ENCODE peak calls at places on chromosome 10, in five cellular contexts. R is fibroblast of mammary gland, S is HFF-Myc, C is fibroblast of lung, I is stomach. G is an unnamed sample.

GRCh38 chr10:132248455-132249231 is 59.1 kb downstream of the STK32C start:
- DNase-seq in R (peak), C (no peak), S (no peak), I (peak), G (no peak)

GRCh38 chr10:78515037-78515872 is 481.6 kb downstream of the RPS24 start:
- DNase-seq in R (no peak), S (no peak), C (peak), I (no peak), G (no peak)

GRCh38 chr10:124648738-124649137 is 95.4 kb downstream of the FAM53B start:
- DNase-seq in R (peak), S (peak), I (peak), C (peak), G (peak)

GRCh38 chr10:93074137-93074596 is 474 bp downstream of the CYP26A1 start:
- DNase-seq in I (no peak), S (no peak), C (no peak), R (no peak), G (no peak)

GRCh38 chr10:122487231-122487765 is 25.9 kb downstream of the HTRA1 start:
- DNase-seq in I (no peak), C (peak), R (no peak), S (no peak), G (no peak)

GRCh38 chr10:97713828-97714400 is 384 bp downstream of the MARVELD1 start:
- DNase-seq in R (peak), S (no peak), C (peak), I (peak), G (no peak)

GRCh38 chr10:119449760-119450461 is 92.6 kb downstream of the RGS10 start:
- DNase-seq in R (peak), S (peak), C (peak), I (no peak), G (peak)

GRCh38 chr10:65320256-65321026 is 1605.4 kb upstream of the LRRTM3 start:
- DNase-seq in S (no peak), I (no peak), C (no peak), R (no peak), G (no peak)

GRCh38 chr10:60662917-60663614 is 115.2 kb upstream of the CDK1 start:
- DNase-seq in I (no peak), C (peak), R (no peak), S (no peak), G (no peak)

GRCh38 chr10:119597405-119598186 is 832 bp upstream of the TIAL1 start:
- DNase-seq in C (no peak), I (no peak), R (no peak), S (no peak), G (no peak)

GRCh38 chr10:122374859-122375721 is 582 bp downstream of the PLEKHA1 start:
- DNase-seq in R (peak), C (peak), S (no peak), I (peak), G (no peak)

GRCh38 chr10:3763035-3763456 is 22.0 kb downstream of the KLF6 start:
- DNase-seq in C (peak), S (no peak), R (peak), I (no peak), G (no peak)

GRCh38 chr10:96044686-96045085 is 1.3 kb downstream of the CCNJ start:
- DNase-seq in I (no peak), C (peak), R (peak), S (no peak), G (peak)

GRCh38 chr10:71927159-71927558 is 37.0 kb upstream of the CHST3 start:
- DNase-seq in C (no peak), I (no peak), R (no peak), S (no peak), G (no peak)

GRCh38 chr10:126570631-126571170 is 99.8 kb downstream of the C10orf90 start:
- DNase-seq in R (peak), C (no peak), S (no peak), I (no peak), G (no peak)

GRCh38 chr10:8235253-8236027 is 181.0 kb downstream of the GATA3 start:
- DNase-seq in I (no peak), R (no peak), S (no peak), C (no peak), G (no peak)

GRCh38 chr10:116669832-116670644 is 49.3 kb downstream of the PNLIPRP2 start:
- DNase-seq in S (no peak), I (no peak), R (no peak), C (no peak), G (no peak)

GRCh38 chr10:86385806-86386205 is 19.2 kb upstream of the GRID1 start:
- DNase-seq in C (no peak), I (no peak), R (no peak), S (no peak), G (no peak)

GRCh38 chr10:11364241-11364640 is 247.2 kb downstream of the USP6NL start:
- DNase-seq in S (no peak), C (no peak), I (no peak), R (no peak), G (no peak)

GRCh38 chr10:132065491-132066105 is at the start of gene JAKMIP3:
- DNase-seq in C (peak), I (peak), R (peak), S (peak), G (peak)

GRCh38 chr10:93992400-93993030 is 1.2 kb upstream of the PLCE1 start:
- DNase-seq in C (peak), I (no peak), S (no peak), R (peak), G (no peak)

GRCh38 chr10:22369433-22370072 is 24.3 kb downstream of the SPAG6 start:
- DNase-seq in S (no peak), R (peak), C (peak), I (no peak), G (no peak)

GRCh38 chr10:92740762-92741161 is 51.0 kb downstream of the HHEX start:
- DNase-seq in S (no peak), I (no peak), R (no peak), C (no peak), G (peak)

GRCh38 chr10:47332946-47333345 is 10.7 kb downstream of the GDF2 start:
- DNase-seq in I (no peak), S (no peak), C (no peak), R (no peak), G (peak)

GRCh38 chr10:77234599-77234998 is 403.0 kb downstream of the KCNMA1 start:
- DNase-seq in S (no peak), R (no peak), I (no peak), C (no peak), G (no peak)

GRCh38 chr10:132452651-132453469 is 55.9 kb downstream of the PWWP2B start:
- DNase-seq in R (peak), C (peak), S (no peak), I (peak), G (no peak)

GRCh38 chr10:59748834-59749233 is 4.4 kb downstream of the MRLN start:
- DNase-seq in I (no peak), R (peak), C (no peak), S (no peak), G (no peak)

GRCh38 chr10:30825495-30825894 is 195.9 kb upstream of the LYZL2 start:
- DNase-seq in C (peak), R (peak), I (no peak), S (no peak), G (no peak)

GRCh38 chr10:121187375-121187774 is 336.2 kb downstream of the WDR11 start:
- DNase-seq in C (no peak), R (no peak), S (no peak), I (no peak), G (no peak)

GRCh38 chr10:123331438-123331837 is 177.2 kb downstream of the BUB3 start:
- DNase-seq in I (no peak), R (peak), C (no peak), S (no peak), G (no peak)

GRCh38 chr10:129896231-129897150 is 67.6 kb downstream of the EBF3 start:
- DNase-seq in I (no peak), R (no peak), S (no peak), C (no peak), G (no peak)

GRCh38 chr10:95447733-95448132 is 113.4 kb downstream of the SORBS1 start:
- DNase-seq in S (no peak), C (peak), R (peak), I (no peak), G (no peak)

GRCh38 chr10:133158756-133159610 is 1.0 kb upstream of the KNDC1 start:
- DNase-seq in C (no peak), R (no peak), I (no peak), S (no peak), G (no peak)

GRCh38 chr10:14736600-14737081 is 38.1 kb downstream of the FAM107B start:
- DNase-seq in C (peak), R (no peak), I (no peak), S (no peak), G (peak)

DNA sequence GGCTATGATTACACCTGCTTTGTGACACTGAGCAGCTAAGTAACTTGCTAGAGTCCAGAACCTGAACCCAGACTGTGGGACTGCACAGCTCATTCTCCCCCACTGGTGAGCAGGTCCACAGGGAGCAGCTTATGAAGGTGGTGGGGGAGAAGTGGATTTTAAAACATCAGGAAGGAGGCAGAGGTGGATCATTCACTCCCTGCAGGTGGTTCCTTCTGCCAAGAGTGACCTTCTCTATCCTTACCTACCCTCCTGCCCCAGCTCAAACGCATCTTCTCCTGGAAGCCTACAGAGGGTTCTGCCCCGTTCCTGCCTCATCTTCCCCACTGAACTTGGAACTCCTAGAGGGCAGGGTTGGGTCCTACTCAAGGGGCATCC is 539 bp upstream of the FAM241B start:
- DNase-seq in I (no peak), R (no peak), S (no peak), C (no peak), G (no peak)
- H3K4me3 ChIP-seq in I (peak), R (no peak), S (peak), C (no peak), G (no peak)

GRCh38 chr10:100829103-100829870 is 83.5 kb upstream of the SLF2 start:
- DNase-seq in S (no peak), I (no peak), C (peak), R (no peak), G (no peak)

GRCh38 chr10:100826661-100826982 is 81.2 kb downstream of the PAX2 start:
- DNase-seq in I (no peak), S (no peak), C (no peak), R (no peak), G (no peak)

GRCh38 chr10:100826983-100827818 is 81.8 kb downstream of the PAX2 start:
- DNase-seq in C (no peak), I (peak), S (no peak), R (no peak), G (no peak)

GRCh38 chr10:100828744-100829102 is 83.3 kb downstream of the PAX2 start:
- DNase-seq in S (no peak), R (no peak), C (no peak), I (no peak), G (no peak)

DNA sequence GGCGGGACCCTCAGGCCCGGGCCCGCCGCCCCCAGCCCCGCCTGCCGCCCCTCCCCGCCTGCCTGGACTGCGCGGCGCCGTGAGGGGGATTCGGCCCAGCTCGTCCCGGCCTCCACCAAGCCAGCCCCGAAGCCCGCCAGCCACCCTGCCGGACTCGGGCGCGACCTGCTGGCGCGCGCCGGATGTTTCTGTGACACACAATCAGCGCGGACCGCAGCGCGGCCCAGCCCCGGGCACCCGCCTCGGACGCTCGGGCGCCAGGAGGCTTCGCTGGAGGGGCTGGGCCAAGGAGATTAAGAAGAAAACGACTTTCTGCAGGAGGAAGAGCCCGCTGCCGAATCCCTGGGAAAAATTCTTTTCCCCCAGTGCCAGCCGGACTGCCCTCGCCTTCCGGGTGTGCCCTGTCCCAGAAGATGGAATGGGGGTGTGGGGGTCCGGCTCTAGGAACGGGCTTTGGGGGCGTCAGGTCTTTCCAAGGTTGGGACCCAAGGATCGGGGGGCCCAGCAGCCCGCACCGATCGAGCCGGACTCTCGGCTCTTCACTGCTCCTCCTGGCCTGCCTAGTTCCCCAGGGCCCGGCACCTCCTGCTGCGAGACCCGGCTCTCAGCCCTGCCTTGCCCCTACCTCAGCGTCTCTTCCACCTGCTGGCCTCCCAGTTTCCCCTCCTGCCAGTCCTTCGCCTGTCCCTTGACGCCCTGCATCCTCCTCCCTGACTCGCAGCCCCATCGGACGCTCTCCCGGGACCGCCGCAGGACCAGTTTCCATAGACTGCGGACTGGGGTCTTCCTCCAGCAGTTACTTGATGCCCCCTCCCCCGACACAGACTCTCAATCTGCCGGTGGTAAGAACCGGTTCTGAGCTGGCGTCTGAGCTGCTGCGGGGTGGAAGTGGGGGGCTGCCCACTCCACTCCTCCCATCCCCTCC is 82.7 kb downstream of the PAX2 start:
- DNase-seq in S (no peak), I (peak), R (no peak), C (no peak), G (no peak)
- TF ChIP-seq CTCF in S (no peak), I (no peak), R (no peak), C (no peak), G (no peak)

GRCh38 chr10:74282853-74283205 is 131.8 kb downstream of the ADK start:
- DNase-seq in I (no peak), R (peak), S (no peak), C (peak), G (no peak)
- H3K4me3 ChIP-seq in I (no peak), R (no peak), S (no peak), C (no peak), G (no peak)

GRCh38 chr10:101818119-101818957 is at the start of gene OGA:
- DNase-seq in S (peak), C (peak), R (peak), I (peak), G (peak)

GRCh38 chr10:101814466-101815041 is 3.7 kb downstream of the OGA start:
- DNase-seq in I (no peak), R (no peak), S (no peak), C (no peak), G (no peak)

GRCh38 chr10:101816913-101817541 is 1.2 kb downstream of the OGA start:
- DNase-seq in I (no peak), C (no peak), S (no peak), R (no peak), G (no peak)

GRCh38 chr10:101817542-101818118 is 614 bp downstream of the OGA start:
- DNase-seq in S (peak), R (peak), C (peak), I (peak), G (peak)

GRCh38 chr10:101816375-101816773 is 1.9 kb downstream of the OGA start:
- DNase-seq in I (no peak), C (no peak), R (no peak), S (no peak), G (no peak)
- TF ChIP-seq CTCF in I (no peak), C (no peak), R (no peak), S (no peak), G (no peak)

GRCh38 chr10:110006358-110007170 is 1.2 kb upstream of the ADD3 start:
- DNase-seq in I (peak), S (no peak), R (peak), C (peak), G (no peak)
- H3K4me3 ChIP-seq in I (peak), S (peak), R (peak), C (peak), G (peak)

GRCh38 chr10:62560207-62560819 is 186.1 kb downstream of the ZNF365 start:
- DNase-seq in C (peak), R (peak), S (no peak), I (no peak), G (peak)

GRCh38 chr10:62559481-62560206 is 185.5 kb downstream of the ZNF365 start:
- DNase-seq in I (no peak), C (no peak), S (no peak), R (peak), G (no peak)

DNA sequence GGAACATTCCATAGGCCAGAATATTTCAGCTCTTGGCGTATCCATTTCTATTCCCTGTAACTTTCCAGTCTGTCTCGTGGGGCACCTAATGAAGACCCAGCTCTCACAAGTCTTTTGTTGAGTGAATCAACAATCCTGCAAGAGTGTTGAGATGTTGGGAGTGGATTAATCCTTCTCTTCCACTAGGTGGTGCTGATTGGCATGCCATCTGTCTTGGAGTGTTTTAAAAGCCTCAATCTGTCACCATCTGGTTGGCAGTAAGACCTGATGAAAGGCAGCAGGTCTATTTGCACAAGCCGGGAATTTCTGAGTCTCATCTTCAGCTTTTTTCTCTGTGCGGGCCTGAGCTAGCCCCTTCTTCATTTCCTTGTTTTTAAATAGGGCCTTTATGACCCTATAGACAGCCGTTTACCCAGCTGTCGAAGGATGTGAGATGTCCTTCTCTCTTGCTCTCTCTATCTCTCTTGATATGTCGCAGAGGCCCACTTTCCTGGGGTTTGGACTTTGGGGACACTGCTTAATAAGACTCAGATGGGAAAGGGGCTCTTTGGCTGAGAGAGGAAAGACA is 180.5 kb downstream of the ZNF365 start:
- DNase-seq in C (peak), S (no peak), R (peak), I (no peak), G (peak)
- TF ChIP-seq CTCF in C (peak), S (peak), R (peak), I (no peak), G (peak)

DNA sequence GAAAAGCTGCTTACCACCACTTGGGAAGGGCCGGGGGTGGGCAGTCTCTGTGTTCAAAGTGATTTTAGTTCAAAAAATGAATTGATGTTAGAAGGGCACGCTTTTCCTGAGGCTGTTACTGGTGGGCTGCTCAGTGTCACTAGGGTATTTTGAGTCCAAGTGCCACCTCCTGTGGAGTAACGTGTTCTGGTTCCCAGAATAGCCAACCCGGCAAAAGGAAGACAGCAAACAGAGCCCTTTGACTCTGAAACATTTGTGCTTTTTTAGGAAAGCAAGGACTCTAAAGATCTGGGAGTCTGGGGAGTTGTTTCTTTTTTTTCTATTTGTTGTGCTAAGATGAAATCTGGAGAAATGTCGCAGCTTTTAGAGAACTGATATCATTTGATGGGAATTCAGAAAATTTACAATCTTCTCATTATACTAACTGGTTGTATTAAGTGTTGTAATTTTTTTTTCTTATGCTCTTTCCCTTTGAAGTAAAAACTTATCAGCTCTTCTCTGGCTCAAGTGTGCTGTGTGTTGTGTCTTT is 66.2 kb downstream of the MKX start:
- DNase-seq in S (no peak), C (no peak), I (no peak), R (no peak), G (no peak)
- H3K4me3 ChIP-seq in S (no peak), C (no peak), I (no peak), R (no peak), G (no peak)

DNA sequence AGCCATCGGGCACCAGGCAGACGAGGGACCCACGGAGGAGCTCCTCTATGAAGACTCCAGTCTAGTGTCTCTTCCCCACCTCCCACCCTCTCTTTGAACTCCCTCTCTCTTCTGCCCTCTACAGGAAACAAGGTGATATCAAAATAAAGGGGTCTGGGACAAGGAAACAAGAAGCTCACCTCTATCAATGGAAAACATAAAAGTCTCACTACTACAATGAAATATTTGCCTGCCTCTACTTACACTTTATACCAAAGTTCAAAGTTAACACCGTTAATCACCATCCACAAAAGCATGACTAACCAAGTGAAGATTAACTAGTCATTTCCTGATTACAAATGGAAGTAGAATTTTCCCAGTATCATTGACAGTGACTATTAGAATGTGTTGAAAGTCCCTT is 82.2 kb downstream of the PARD3 start:
- DNase-seq in S (no peak), R (peak), I (no peak), C (no peak), G (no peak)
- TF ChIP-seq CTCF in S (peak), R (peak), I (no peak), C (no peak), G (no peak)

G was measured in AG04449.